ENCODE peak calls at places on chromosomes 16 and 17, in ten cellular contexts. K, P, Y, O, Z, J, N, M, X and S are unnamed samples.

GRCh38 chr17:77734371-77735050 is 224.0 kb upstream of the TNRC6C start:
- DNase-seq in K (peak), J (peak), O (peak), M (peak), P (no peak), Y (no peak), X (peak), N (peak), Z (peak), S (no peak)

GRCh38 chr17:38341035-38341721 is 2.6 kb downstream of the GPR179 start:
- DNase-seq in Y (peak), O (peak), M (no peak), N (no peak), J (no peak), X (no peak), Z (no peak), P (no peak), K (peak), S (no peak)

GRCh38 chr17:80124351-80124981 is 22.5 kb downstream of the EIF4A3 start:
- DNase-seq in Z (peak), J (no peak), P (no peak), Y (peak), X (no peak), M (no peak), K (peak), O (peak), N (no peak), S (peak)

GRCh38 chr17:66435182-66435581 is 132.8 kb downstream of the PRKCA start:
- DNase-seq in K (no peak), X (no peak), M (no peak), J (no peak), N (no peak), O (no peak), P (no peak), Z (no peak), Y (no peak), S (no peak)

GRCh38 chr17:27361695-27362094 is 67.8 kb downstream of the WSB1 start:
- DNase-seq in M (no peak), Z (no peak), K (no peak), J (no peak), Y (no peak), P (no peak), X (no peak), N (no peak), O (no peak), S (no peak)

GRCh38 chr17:37829446-37830142 is 84.7 kb upstream of the HNF1B start:
- DNase-seq in X (no peak), N (no peak), Y (no peak), P (no peak), O (no peak), Z (no peak), K (no peak), M (no peak), J (no peak), S (peak)

GRCh38 chr16:69351309-69352027 is at the start of gene TMED6:
- DNase-seq in K (no peak), Y (no peak), X (no peak), O (no peak), M (no peak), J (no peak), P (no peak), Z (no peak), N (no peak), S (no peak)

GRCh38 chr16:17275989-17276530 is 194.7 kb downstream of the XYLT1 start:
- DNase-seq in O (no peak), J (no peak), N (no peak), X (no peak), K (no peak), Y (no peak), Z (no peak), P (no peak), M (no peak), S (no peak)

GRCh38 chr17:82212331-82213250 is at the start of gene CCDC57:
- DNase-seq in M (peak), Z (peak), O (peak), J (no peak), K (peak), Y (peak), P (peak), X (no peak), N (no peak), S (peak)

GRCh38 chr17:40122944-40123810 is 1.4 kb downstream of the MSL1 start:
- DNase-seq in Z (peak), M (peak), J (no peak), Y (peak), X (no peak), N (no peak), K (peak), P (peak), O (peak), S (peak)

GRCh38 chr16:10862432-10862831 is 14.6 kb upstream of the CIITA start:
- DNase-seq in P (no peak), J (peak), Y (peak), X (no peak), N (peak), Z (peak), O (no peak), M (peak), K (no peak), S (no peak)

GRCh38 chr17:65953316-65954147 is 238.4 kb downstream of the CEP112 start:
- DNase-seq in X (no peak), N (no peak), M (no peak), Y (peak), Z (no peak), P (no peak), K (peak), O (no peak), J (no peak), S (no peak)

GRCh38 chr17:43906951-43907424 is 348 bp downstream of the MPP2 start:
- DNase-seq in P (no peak), J (no peak), O (no peak), Z (no peak), Y (no peak), M (peak), K (peak), N (no peak), X (no peak), S (no peak)

GRCh38 chr16:75455677-75456076 is 8.8 kb downstream of the TMEM170A start:
- DNase-seq in Z (no peak), P (no peak), Y (no peak), J (no peak), N (no peak), X (no peak), M (no peak), K (no peak), O (no peak), S (no peak)

GRCh38 chr16:11379420-11379819 is 34.2 kb downstream of the RMI2 start:
- DNase-seq in O (no peak), X (no peak), J (no peak), N (no peak), Y (peak), P (no peak), K (no peak), Z (no peak), M (no peak), S (peak)

GRCh38 chr16:62068747-62069146 is 32.5 kb upstream of the CDH8 start:
- DNase-seq in J (no peak), M (peak), X (no peak), O (no peak), Z (peak), Y (no peak), N (no peak), K (no peak), P (no peak), S (no peak)

GRCh38 chr16:12575288-12575687 is 228.4 kb downstream of the CPPED1 start:
- DNase-seq in M (no peak), Z (no peak), K (no peak), Y (no peak), X (no peak), O (no peak), N (no peak), J (no peak), P (no peak), S (no peak)

GRCh38 chr17:2700031-2700490 is 11.5 kb downstream of the CLUH start:
- DNase-seq in P (no peak), N (no peak), Y (no peak), X (no peak), O (no peak), J (no peak), M (no peak), Z (no peak), K (peak), S (peak)

GRCh38 chr16:50096791-50097190 is 31.0 kb downstream of the HEATR3 start:
- DNase-seq in O (no peak), P (no peak), Z (no peak), M (no peak), Y (peak), K (no peak), X (no peak), N (peak), J (peak), S (no peak)

GRCh38 chr16:78094166-78094565 is 5.3 kb upstream of the WWOX start:
- DNase-seq in Z (peak), M (peak), Y (no peak), P (no peak), X (no peak), K (no peak), N (no peak), J (no peak), O (no peak), S (no peak)
- TF ChIP-seq CTCF in Z (peak), M (no peak), Y (no peak), P (no peak), X (no peak), K (no peak), N (no peak), J (no peak), O (no peak), S (no peak)

GRCh38 chr17:7823581-7824001 is 10.4 kb upstream of the KDM6B start:
- DNase-seq in Y (no peak), X (no peak), O (no peak), K (no peak), N (no peak), M (no peak), J (no peak), Z (no peak), P (no peak), S (no peak)

GRCh38 chr17:7818746-7819645 is 15.0 kb upstream of the KDM6B start:
- DNase-seq in M (no peak), X (no peak), N (no peak), K (no peak), P (no peak), O (no peak), J (no peak), Z (no peak), Y (no peak), S (no peak)

GRCh38 chr17:7824021-7824924 is 9.7 kb upstream of the KDM6B start:
- DNase-seq in P (no peak), Z (no peak), J (no peak), O (no peak), N (no peak), X (no peak), M (no peak), K (no peak), Y (no peak), S (no peak)

GRCh38 chr17:7820231-7820630 is 13.8 kb upstream of the KDM6B start:
- DNase-seq in K (no peak), J (no peak), Z (no peak), M (no peak), X (no peak), O (no peak), P (no peak), Y (no peak), N (no peak), S (no peak)

DNA sequence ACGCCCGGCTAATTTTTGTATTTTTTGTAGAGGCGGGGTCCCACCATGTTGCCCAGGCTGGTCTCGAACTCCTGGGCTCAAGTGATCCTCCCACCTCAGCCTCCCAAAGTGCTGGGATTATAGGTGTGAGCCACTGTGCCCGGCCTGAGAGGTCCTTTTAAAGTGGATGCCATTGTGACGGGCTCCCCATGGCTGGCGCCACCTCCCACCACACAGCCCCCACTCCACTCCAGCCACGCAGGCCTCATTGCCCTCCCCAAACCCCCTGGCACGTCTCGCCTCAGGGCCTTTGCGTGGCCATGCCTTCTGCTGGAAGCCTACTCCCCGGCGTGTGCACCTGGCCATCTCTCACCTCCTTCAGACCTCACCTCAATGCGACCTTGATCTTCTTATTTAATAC is 11.9 kb upstream of the KDM6B start:
- DNase-seq in X (no peak), J (no peak), P (no peak), M (no peak), N (no peak), Y (no peak), K (no peak), O (no peak), Z (no peak), S (no peak)
- TF ChIP-seq CTCF in X (no peak), J (no peak), P (no peak), M (no peak), N (no peak), Y (no peak), K (no peak), O (no peak), Z (no peak), S (no peak)

GRCh38 chr17:32487460-32488176 is 825 bp downstream of the CDK5R1 start:
- DNase-seq in Z (peak), N (no peak), Y (peak), J (no peak), M (no peak), X (no peak), K (no peak), O (peak), P (no peak), S (peak)
- TF ChIP-seq CTCF in Z (no peak), N (no peak), Y (no peak), J (no peak), M (no peak), X (peak), K (no peak), O (no peak), P (no peak), S (no peak)

GRCh38 chr17:16286947-16287562 is 66.2 kb downstream of the CENPV start:
- DNase-seq in O (no peak), Y (no peak), N (no peak), P (no peak), X (no peak), Z (peak), J (no peak), K (peak), M (peak), S (peak)
- TF ChIP-seq CTCF in O (peak), Y (peak), N (peak), P (no peak), X (no peak), Z (no peak), J (peak), K (no peak), M (no peak), S (peak)

DNA sequence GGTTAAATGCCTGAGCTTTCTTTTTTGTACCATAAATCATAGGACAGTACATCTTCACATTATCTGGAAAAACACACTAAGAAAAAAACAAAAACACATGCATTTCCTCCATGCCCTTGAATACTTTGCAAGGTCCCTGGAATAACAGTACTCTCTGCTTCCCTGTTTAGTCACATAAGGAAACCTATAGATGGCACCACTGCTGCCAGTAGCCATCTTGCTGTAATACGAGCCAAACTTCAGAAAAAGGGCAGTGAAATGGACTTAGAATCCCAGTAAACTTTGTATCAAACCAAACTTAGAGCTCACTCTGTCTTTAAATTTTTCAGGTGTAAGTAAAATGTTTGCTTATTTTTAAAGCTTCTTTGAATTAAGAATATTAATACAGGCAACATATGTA is 435.5 kb downstream of the KCNJ2 start:
- DNase-seq in P (no peak), J (no peak), Y (no peak), N (no peak), K (no peak), M (no peak), O (no peak), Z (peak), X (no peak), S (no peak)
- TF ChIP-seq CTCF in P (no peak), J (no peak), Y (no peak), N (no peak), K (no peak), M (no peak), O (no peak), Z (no peak), X (no peak), S (no peak)